ENCODE peak calls at places on chromosomes 4 and X, in eight cellular contexts. One of them, this sample, is unnamed.

GRCh38 chr4:88628746-88629145 is 36.5 kb downstream of the HERC3 start:
- DNase-seq in lower lobe of right lung: no peak
- DNase-seq in ovary: no peak
- DNase-seq in adrenal gland: no peak
- DNase-seq in PC-3: peak
- DNase-seq in pancreas: no peak
- DNase-seq in endodermal cell: no peak
- DNase-seq in brain microvascular endothelial cell: no peak
- DNase-seq in this sample: no peak

GRCh38 chr4:104966349-104967033 is 180.2 kb upstream of the TET2 start:
- DNase-seq in PC-3: peak
- DNase-seq in pancreas: no peak
- DNase-seq in endodermal cell: no peak
- DNase-seq in adrenal gland: no peak
- DNase-seq in ovary: no peak
- DNase-seq in lower lobe of right lung: no peak
- DNase-seq in brain microvascular endothelial cell: no peak
- DNase-seq in this sample: no peak

GRCh38 chr4:161546902-161547301 is 616.9 kb downstream of the FSTL5 start:
- DNase-seq in pancreas: no peak
- DNase-seq in PC-3: no peak
- DNase-seq in lower lobe of right lung: no peak
- DNase-seq in endodermal cell: no peak
- DNase-seq in brain microvascular endothelial cell: no peak
- DNase-seq in ovary: no peak
- DNase-seq in adrenal gland: no peak
- DNase-seq in this sample: no peak

GRCh38 chrX:97860206-97860605 is 976.5 kb downstream of the RPA4 start:
- DNase-seq in pancreas: no peak
- DNase-seq in adrenal gland: no peak
- DNase-seq in PC-3: peak
- DNase-seq in endodermal cell: no peak
- DNase-seq in lower lobe of right lung: no peak
- DNase-seq in ovary: no peak
- DNase-seq in brain microvascular endothelial cell: no peak
- DNase-seq in this sample: no peak

GRCh38 chr4:140718240-140718639 is 37.9 kb downstream of the TBC1D9 start:
- DNase-seq in pancreas: no peak
- DNase-seq in PC-3: no peak
- DNase-seq in ovary: no peak
- DNase-seq in brain microvascular endothelial cell: peak
- DNase-seq in lower lobe of right lung: no peak
- DNase-seq in adrenal gland: no peak
- DNase-seq in endodermal cell: no peak
- DNase-seq in this sample: no peak

GRCh38 chr4:169621754-169622481 is 1.5 kb downstream of the CLCN3 start:
- DNase-seq in PC-3: peak
- DNase-seq in endodermal cell: no peak
- DNase-seq in lower lobe of right lung: no peak
- DNase-seq in pancreas: no peak
- DNase-seq in brain microvascular endothelial cell: peak
- DNase-seq in ovary: no peak
- DNase-seq in adrenal gland: peak
- DNase-seq in this sample: no peak

GRCh38 chr4:71382569-71383560 is 44.0 kb downstream of the SLC4A4 start:
- DNase-seq in adrenal gland: no peak
- DNase-seq in brain microvascular endothelial cell: no peak
- DNase-seq in pancreas: no peak
- DNase-seq in ovary: no peak
- DNase-seq in endodermal cell: no peak
- DNase-seq in PC-3: peak
- DNase-seq in lower lobe of right lung: no peak
- DNase-seq in this sample: no peak

GRCh38 chrX:107301253-107301652 is 94.8 kb downstream of the DNAAF6 start:
- DNase-seq in pancreas: no peak
- DNase-seq in brain microvascular endothelial cell: no peak
- DNase-seq in endodermal cell: no peak
- DNase-seq in adrenal gland: no peak
- DNase-seq in PC-3: no peak
- DNase-seq in lower lobe of right lung: no peak
- DNase-seq in ovary: no peak
- DNase-seq in this sample: no peak

DNA sequence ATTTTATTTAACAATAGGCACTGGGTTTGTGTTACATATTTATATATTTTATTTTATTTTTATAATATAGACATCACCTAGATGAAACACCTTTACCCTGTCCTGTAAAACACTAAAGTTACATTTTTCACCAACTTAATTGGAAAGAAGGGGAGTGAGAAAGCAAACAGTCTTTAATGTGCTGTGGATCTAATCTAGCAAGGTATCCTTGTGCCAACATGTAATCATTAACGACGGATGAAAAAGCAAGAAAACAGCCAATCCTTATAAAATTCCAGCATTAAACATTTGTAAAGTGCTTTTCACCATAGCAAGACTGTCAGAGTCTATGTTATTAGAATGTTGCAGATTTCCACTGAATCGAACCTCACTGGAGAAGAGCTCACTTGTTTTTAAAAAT is 92.7 kb downstream of the HHIP start:
- DNase-seq in endodermal cell: no peak
- DNase-seq in ovary: no peak
- DNase-seq in pancreas: no peak
- DNase-seq in brain microvascular endothelial cell: no peak
- DNase-seq in PC-3: no peak
- DNase-seq in adrenal gland: no peak
- DNase-seq in lower lobe of right lung: no peak
- DNase-seq in this sample: no peak
- H3K27ac ChIP-seq in endodermal cell: no peak
- H3K27ac ChIP-seq in ovary: no peak
- H3K27ac ChIP-seq in pancreas: no peak
- H3K27ac ChIP-seq in brain microvascular endothelial cell: no peak
- H3K27ac ChIP-seq in PC-3: no peak
- H3K27ac ChIP-seq in adrenal gland: no peak
- H3K27ac ChIP-seq in lower lobe of right lung: no peak
- H3K27ac ChIP-seq in this sample: no peak

GRCh38 chr4:2484993-2485392 is 16.1 kb downstream of the RNF4 start:
- DNase-seq in pancreas: no peak
- DNase-seq in ovary: no peak
- DNase-seq in brain microvascular endothelial cell: no peak
- DNase-seq in lower lobe of right lung: peak
- DNase-seq in endodermal cell: peak
- DNase-seq in adrenal gland: peak
- DNase-seq in PC-3: no peak
- DNase-seq in this sample: no peak
- H3K27ac ChIP-seq in pancreas: peak
- H3K27ac ChIP-seq in ovary: no peak
- H3K27ac ChIP-seq in brain microvascular endothelial cell: no peak
- H3K27ac ChIP-seq in lower lobe of right lung: peak
- H3K27ac ChIP-seq in endodermal cell: no peak
- H3K27ac ChIP-seq in adrenal gland: no peak
- H3K27ac ChIP-seq in PC-3: no peak
- H3K27ac ChIP-seq in this sample: no peak

DNA sequence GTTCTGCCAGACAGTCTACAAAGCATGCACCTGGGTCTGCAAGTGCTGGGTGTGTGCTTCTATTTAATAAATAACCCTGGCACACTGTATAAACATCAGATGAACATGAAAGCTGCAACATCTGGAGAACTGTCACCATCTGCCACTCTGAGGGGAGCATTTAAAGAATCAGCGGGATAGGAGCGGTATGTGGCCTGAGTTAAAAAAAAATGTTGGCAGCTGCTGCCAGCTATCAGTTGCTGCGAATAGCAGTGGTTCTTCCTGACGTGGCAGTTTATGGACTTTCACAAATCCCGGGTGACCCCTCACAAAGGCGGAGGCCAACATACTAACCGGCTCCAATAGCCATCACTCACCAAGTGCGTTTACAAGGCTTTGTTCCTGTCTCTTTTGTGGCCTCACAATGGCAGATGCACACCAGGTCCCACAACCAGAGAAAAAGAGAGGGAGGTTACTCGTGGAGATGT is 95.1 kb downstream of the RASL11B start:
- DNase-seq in adrenal gland: no peak
- DNase-seq in endodermal cell: no peak
- DNase-seq in ovary: peak
- DNase-seq in lower lobe of right lung: no peak
- DNase-seq in pancreas: no peak
- DNase-seq in brain microvascular endothelial cell: no peak
- DNase-seq in PC-3: no peak
- DNase-seq in this sample: no peak
- H3K27ac ChIP-seq in adrenal gland: no peak
- H3K27ac ChIP-seq in endodermal cell: peak
- H3K27ac ChIP-seq in ovary: no peak
- H3K27ac ChIP-seq in lower lobe of right lung: no peak
- H3K27ac ChIP-seq in pancreas: no peak
- H3K27ac ChIP-seq in brain microvascular endothelial cell: no peak
- H3K27ac ChIP-seq in PC-3: no peak
- H3K27ac ChIP-seq in this sample: no peak

DNA sequence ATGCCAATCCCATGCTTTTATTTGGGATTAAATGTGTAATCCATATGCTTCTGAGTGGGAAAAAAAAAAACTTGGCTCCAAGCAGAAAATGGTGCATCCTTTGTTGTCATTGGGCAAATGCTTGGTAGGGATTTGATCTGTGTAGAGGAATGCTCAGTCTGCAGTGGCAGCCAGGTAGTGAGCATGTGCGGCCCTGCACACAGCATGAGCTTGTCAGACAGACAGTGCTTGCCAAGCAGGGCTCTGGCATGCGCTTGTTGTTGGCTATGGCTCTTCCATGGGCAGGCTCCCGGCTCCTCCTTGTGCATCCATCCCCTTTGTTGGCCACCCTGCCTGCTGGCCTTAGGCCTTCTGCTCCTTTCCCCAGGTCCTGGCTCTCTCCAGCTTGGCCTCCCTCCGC is 130.3 kb downstream of the GPR143 start:
- DNase-seq in endodermal cell: no peak
- DNase-seq in PC-3: no peak
- DNase-seq in pancreas: no peak
- DNase-seq in adrenal gland: no peak
- DNase-seq in brain microvascular endothelial cell: no peak
- DNase-seq in ovary: no peak
- DNase-seq in lower lobe of right lung: no peak
- DNase-seq in this sample: no peak
- H3K27ac ChIP-seq in endodermal cell: no peak
- H3K27ac ChIP-seq in PC-3: no peak
- H3K27ac ChIP-seq in pancreas: no peak
- H3K27ac ChIP-seq in adrenal gland: no peak
- H3K27ac ChIP-seq in brain microvascular endothelial cell: no peak
- H3K27ac ChIP-seq in ovary: no peak
- H3K27ac ChIP-seq in lower lobe of right lung: no peak
- H3K27ac ChIP-seq in this sample: no peak

GRCh38 chr4:155522201-155522600 is 144.4 kb upstream of the GUCY1A1 start:
- DNase-seq in ovary: no peak
- DNase-seq in endodermal cell: no peak
- DNase-seq in adrenal gland: no peak
- DNase-seq in lower lobe of right lung: no peak
- DNase-seq in PC-3: no peak
- DNase-seq in pancreas: no peak
- DNase-seq in brain microvascular endothelial cell: no peak
- DNase-seq in this sample: no peak
- H3K27ac ChIP-seq in ovary: no peak
- H3K27ac ChIP-seq in endodermal cell: no peak
- H3K27ac ChIP-seq in adrenal gland: no peak
- H3K27ac ChIP-seq in lower lobe of right lung: no peak
- H3K27ac ChIP-seq in PC-3: no peak
- H3K27ac ChIP-seq in pancreas: no peak
- H3K27ac ChIP-seq in brain microvascular endothelial cell: no peak
- H3K27ac ChIP-seq in this sample: no peak

DNA sequence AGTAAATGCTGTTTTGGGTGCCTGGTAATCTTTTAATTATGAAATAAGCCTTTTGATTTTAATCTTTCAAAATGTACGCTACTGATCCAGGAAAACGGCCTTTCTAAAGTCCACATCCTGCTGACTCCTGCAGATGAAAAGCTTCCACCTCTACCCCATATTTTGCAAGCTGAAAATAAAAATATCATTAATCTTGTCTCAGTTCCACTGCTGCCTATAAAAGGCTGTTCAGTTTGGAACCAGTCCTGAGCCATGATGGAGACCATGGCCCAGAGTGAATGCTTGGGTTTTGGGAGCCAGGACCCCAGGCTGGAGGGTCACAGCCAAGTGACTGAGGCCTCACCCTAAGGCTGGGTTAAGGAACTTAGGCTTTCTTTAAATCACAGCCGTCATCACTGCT is 110.8 kb downstream of the AFF1 start:
- DNase-seq in ovary: no peak
- DNase-seq in pancreas: no peak
- DNase-seq in brain microvascular endothelial cell: no peak
- DNase-seq in endodermal cell: no peak
- DNase-seq in PC-3: no peak
- DNase-seq in adrenal gland: no peak
- DNase-seq in lower lobe of right lung: no peak
- DNase-seq in this sample: no peak
- H3K27ac ChIP-seq in ovary: peak
- H3K27ac ChIP-seq in pancreas: peak
- H3K27ac ChIP-seq in brain microvascular endothelial cell: peak
- H3K27ac ChIP-seq in endodermal cell: no peak
- H3K27ac ChIP-seq in PC-3: no peak
- H3K27ac ChIP-seq in adrenal gland: peak
- H3K27ac ChIP-seq in lower lobe of right lung: peak
- H3K27ac ChIP-seq in this sample: no peak

GRCh38 chrX:40281341-40282005 is 183.7 kb upstream of the BCOR start:
- DNase-seq in PC-3: no peak
- DNase-seq in endodermal cell: no peak
- DNase-seq in adrenal gland: no peak
- DNase-seq in ovary: no peak
- DNase-seq in lower lobe of right lung: no peak
- DNase-seq in brain microvascular endothelial cell: no peak
- DNase-seq in pancreas: no peak
- DNase-seq in this sample: no peak

GRCh38 chrX:40283981-40284380 is 186.2 kb upstream of the BCOR start:
- DNase-seq in adrenal gland: peak
- DNase-seq in lower lobe of right lung: no peak
- DNase-seq in pancreas: no peak
- DNase-seq in ovary: no peak
- DNase-seq in PC-3: no peak
- DNase-seq in brain microvascular endothelial cell: no peak
- DNase-seq in endodermal cell: no peak
- DNase-seq in this sample: no peak

GRCh38 chrX:40282901-40283674 is 185.3 kb upstream of the BCOR start:
- DNase-seq in PC-3: no peak
- DNase-seq in brain microvascular endothelial cell: no peak
- DNase-seq in pancreas: no peak
- DNase-seq in endodermal cell: no peak
- DNase-seq in lower lobe of right lung: no peak
- DNase-seq in ovary: no peak
- DNase-seq in adrenal gland: peak
- DNase-seq in this sample: no peak

GRCh38 chrX:40284852-40285251 is 187.1 kb upstream of the BCOR start:
- DNase-seq in pancreas: no peak
- DNase-seq in ovary: no peak
- DNase-seq in lower lobe of right lung: no peak
- DNase-seq in endodermal cell: no peak
- DNase-seq in brain microvascular endothelial cell: no peak
- DNase-seq in adrenal gland: no peak
- DNase-seq in PC-3: no peak
- DNase-seq in this sample: no peak

DNA sequence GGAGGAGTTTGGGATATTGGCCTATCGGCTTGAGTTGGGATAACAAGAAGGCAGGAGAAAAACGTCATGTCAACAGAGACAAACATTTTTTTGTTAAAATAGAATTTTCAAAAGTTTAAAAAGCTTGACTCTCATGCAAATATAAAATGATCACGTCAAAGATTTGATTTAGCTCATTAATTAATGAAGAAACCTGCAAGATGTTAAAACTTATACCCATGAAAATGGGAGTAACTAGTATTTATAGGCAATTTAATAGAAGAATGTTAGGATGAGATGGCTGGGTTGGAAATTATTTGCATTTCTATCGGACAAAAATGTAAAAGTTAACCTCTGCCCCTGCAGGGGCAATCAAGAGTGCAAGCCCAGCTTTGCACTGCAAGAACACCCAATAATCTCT is 184.6 kb upstream of the BCOR start:
- DNase-seq in brain microvascular endothelial cell: no peak
- DNase-seq in endodermal cell: no peak
- DNase-seq in lower lobe of right lung: no peak
- DNase-seq in PC-3: no peak
- DNase-seq in pancreas: no peak
- DNase-seq in adrenal gland: no peak
- DNase-seq in ovary: no peak
- DNase-seq in this sample: no peak
- H3K27ac ChIP-seq in brain microvascular endothelial cell: no peak
- H3K27ac ChIP-seq in endodermal cell: no peak
- H3K27ac ChIP-seq in lower lobe of right lung: no peak
- H3K27ac ChIP-seq in PC-3: no peak
- H3K27ac ChIP-seq in pancreas: no peak
- H3K27ac ChIP-seq in adrenal gland: peak
- H3K27ac ChIP-seq in ovary: no peak
- H3K27ac ChIP-seq in this sample: no peak